ENCODE peak calls at places on chromosomes 12 and 14, in seven cellular contexts. N, J, E, U, R, V and H are unnamed samples.

GRCh38 chr12:62292761-62293446 is 32.7 kb downstream of the USP15 start:
- DNase-seq in E (no peak), R (no peak), V (no peak), J (no peak), U (peak), N (no peak), H (no peak)

GRCh38 chr12:131671871-131672270 is 39.0 kb upstream of the SFSWAP start:
- DNase-seq in V (no peak), N (no peak), J (no peak), U (peak), R (no peak), E (no peak), H (no peak)

GRCh38 chr14:57362356-57362755 is 28.0 kb upstream of the NAA30 start:
- DNase-seq in J (peak), R (no peak), N (no peak), E (no peak), V (no peak), U (no peak), H (no peak)

GRCh38 chr12:122116707-122117535 is 38.4 kb downstream of the MLXIP start:
- DNase-seq in J (no peak), U (no peak), E (no peak), R (no peak), V (no peak), N (no peak), H (no peak)

GRCh38 chr14:95901014-95901413 is 24.4 kb downstream of the TUNAR start:
- DNase-seq in R (no peak), N (no peak), V (peak), J (no peak), U (peak), E (no peak), H (no peak)

GRCh38 chr12:6620137-6620884 is 13.1 kb upstream of the CHD4 start:
- DNase-seq in E (no peak), J (peak), U (peak), V (peak), R (peak), N (no peak), H (peak)

GRCh38 chr12:14643247-14643646 is 53.2 kb downstream of the GUCY2C start:
- DNase-seq in U (no peak), J (peak), E (no peak), V (no peak), N (no peak), R (no peak), H (peak)

GRCh38 chr12:122845041-122845864 is 10.0 kb downstream of the HIP1R start:
- DNase-seq in J (no peak), N (no peak), U (no peak), E (no peak), R (no peak), V (no peak), H (no peak)

GRCh38 chr14:91399868-91400640 is 17.6 kb downstream of the CCDC88C start:
- DNase-seq in N (no peak), V (no peak), E (no peak), U (no peak), R (no peak), J (no peak), H (no peak)

GRCh38 chr12:1367731-1368285 is 226.6 kb downstream of the FBXL14 start:
- DNase-seq in U (no peak), E (no peak), J (no peak), V (no peak), N (no peak), R (no peak), H (no peak)

GRCh38 chr12:70962226-70962794 is 41.8 kb upstream of the PTPRR start:
- DNase-seq in U (no peak), R (no peak), J (no peak), E (no peak), V (no peak), N (no peak), H (no peak)

GRCh38 chr12:123393747-123394146 is 9.8 kb downstream of the KMT5A start:
- DNase-seq in N (no peak), U (no peak), V (no peak), R (no peak), E (no peak), J (no peak), H (no peak)

GRCh38 chr12:72072613-72073212 is 134.1 kb downstream of the TPH2 start:
- DNase-seq in V (no peak), N (no peak), R (no peak), E (no peak), U (no peak), J (no peak), H (no peak)

GRCh38 chr12:65533177-65533883 is 254.8 kb downstream of the MSRB3 start:
- DNase-seq in U (no peak), V (no peak), R (no peak), N (no peak), J (peak), E (no peak), H (no peak)

GRCh38 chr12:110426300-110426910 is 22.9 kb upstream of the ANAPC7 start:
- DNase-seq in V (no peak), J (no peak), R (no peak), E (no peak), N (no peak), U (no peak), H (no peak)

GRCh38 chr14:104694991-104695659 is 5.7 kb downstream of the INF2 start:
- DNase-seq in E (no peak), R (peak), N (peak), J (peak), U (no peak), V (no peak), H (peak)

GRCh38 chr14:22829661-22830328 is at the start of gene MRPL52:
- DNase-seq in J (peak), E (peak), R (peak), U (peak), V (peak), N (peak), H (peak)

GRCh38 chr14:23153891-23154796 is 29.3 kb downstream of the SLC7A8 start:
- DNase-seq in U (peak), R (no peak), N (peak), E (no peak), V (peak), J (peak), H (no peak)

GRCh38 chr12:4997939-4998338 is 45.7 kb upstream of the KCNA5 start:
- DNase-seq in J (peak), U (peak), N (peak), E (no peak), R (no peak), V (peak), H (no peak)

GRCh38 chr12:105706321-105706972 is 376.0 kb downstream of the C12orf75 start:
- DNase-seq in N (no peak), R (no peak), V (peak), E (no peak), U (peak), J (peak), H (no peak)

GRCh38 chr12:62841841-62842240 is 93.1 kb downstream of the PPM1H start:
- DNase-seq in U (no peak), J (no peak), R (no peak), V (no peak), N (no peak), E (no peak), H (no peak)

GRCh38 chr12:95653761-95654546 is 102.7 kb upstream of the USP44 start:
- DNase-seq in E (no peak), J (peak), R (no peak), U (peak), V (peak), N (peak), H (no peak)

GRCh38 chr14:59583755-59584154 is 7.1 kb upstream of the CCDC175 start:
- DNase-seq in R (no peak), J (peak), E (no peak), V (peak), U (peak), N (peak), H (no peak)

GRCh38 chr14:23567186-23568020 is at the start of gene AP1G2:
- DNase-seq in E (peak), U (peak), N (peak), J (peak), V (peak), R (peak), H (peak)

GRCh38 chr12:6215932-6216494 is 15.8 kb downstream of the CD9 start:
- DNase-seq in N (peak), E (no peak), J (peak), U (peak), V (peak), R (no peak), H (no peak)